ENCODE peak calls at places on chromosome 1, in ten cellular contexts. B, Q, S, C, J, V, T, E, N and D are unnamed samples.

GRCh38 chr1:112093372-112093694 is 103.9 kb upstream of the KCND3 start:
- DNase-seq in B (no peak), Q (no peak), S (no peak), C (no peak), J (no peak), V (no peak), T (no peak), E (no peak), N (no peak), D (no peak)

GRCh38 chr1:108512239-108513071 is 47.4 kb upstream of the EEIG2 start:
- DNase-seq in B (no peak), Q (no peak), S (no peak), C (no peak), J (peak), V (no peak), T (no peak), E (no peak), N (no peak), D (no peak)

GRCh38 chr1:12453400-12454343 is 164.3 kb downstream of the DHRS3 start:
- DNase-seq in B (no peak), Q (no peak), S (no peak), C (no peak), J (no peak), V (no peak), T (no peak), E (peak), N (no peak), D (no peak)

GRCh38 chr1:223248787-223249175 is 105.7 kb upstream of the TLR5 start:
- DNase-seq in B (no peak), Q (peak), S (no peak), C (no peak), J (no peak), V (no peak), T (no peak), E (no peak), N (no peak), D (no peak)

GRCh38 chr1:119613769-119614358 is 34.2 kb downstream of the ZNF697 start:
- DNase-seq in B (peak), Q (peak), S (peak), C (peak), J (peak), V (peak), T (peak), E (peak), N (peak), D (no peak)

GRCh38 chr1:99756598-99756997 is 9.8 kb downstream of the FRRS1 start:
- DNase-seq in B (no peak), Q (no peak), S (no peak), C (no peak), J (peak), V (no peak), T (no peak), E (no peak), N (no peak), D (no peak)

GRCh38 chr1:194004146-194004545 is 817.7 kb upstream of the B3GALT2 start:
- DNase-seq in B (no peak), Q (no peak), S (no peak), C (no peak), J (no peak), V (no peak), T (no peak), E (no peak), N (no peak), D (no peak)

GRCh38 chr1:11227106-11228077 is 35.0 kb downstream of the MTOR start:
- DNase-seq in B (no peak), Q (no peak), S (no peak), C (no peak), J (no peak), V (no peak), T (no peak), E (no peak), N (no peak), D (no peak)

GRCh38 chr1:60345621-60346020 is 272.1 kb upstream of the C1orf87 start:
- DNase-seq in B (no peak), Q (no peak), S (no peak), C (no peak), J (no peak), V (no peak), T (no peak), E (no peak), N (no peak), D (no peak)

DNA sequence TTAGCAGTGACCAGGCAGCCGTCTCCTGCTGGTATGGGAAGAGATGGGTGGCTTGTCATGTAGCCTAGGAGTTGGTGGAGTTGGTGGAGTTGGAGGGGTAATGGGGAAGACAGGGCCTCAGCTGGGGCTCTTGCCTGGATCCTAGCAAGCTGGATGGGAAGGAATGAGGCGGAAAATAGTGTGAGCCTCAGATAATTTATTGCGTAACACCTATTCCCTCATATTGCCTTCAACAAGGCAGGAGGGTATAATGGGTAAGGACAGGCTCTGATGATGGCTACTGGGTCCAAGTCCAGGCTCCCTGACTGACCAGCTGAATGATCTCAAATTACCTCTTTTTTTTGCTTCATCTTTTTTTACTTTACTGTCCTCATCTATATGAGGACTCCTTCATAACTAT is 12.6 kb downstream of the MAP7D1 start:
- DNase-seq in B (no peak), Q (no peak), S (no peak), C (no peak), J (no peak), V (no peak), T (no peak), E (no peak), N (no peak), D (no peak)
- H3K27ac ChIP-seq in B (no peak), Q (no peak), S (no peak), C (no peak), J (no peak), V (no peak), T (no peak), E (no peak), N (peak), D (no peak)

GRCh38 chr1:43009274-43009673 is 50.6 kb upstream of the SLC2A1 start:
- DNase-seq in B (no peak), Q (no peak), S (no peak), C (no peak), J (no peak), V (no peak), T (no peak), E (no peak), N (no peak), D (no peak)

GRCh38 chr1:43005460-43006351 is 47.0 kb upstream of the SLC2A1 start:
- DNase-seq in B (no peak), Q (no peak), S (no peak), C (peak), J (no peak), V (no peak), T (no peak), E (no peak), N (no peak), D (no peak)

GRCh38 chr1:43008425-43009108 is 49.9 kb upstream of the SLC2A1 start:
- DNase-seq in B (no peak), Q (no peak), S (no peak), C (no peak), J (peak), V (no peak), T (no peak), E (no peak), N (no peak), D (no peak)

GRCh38 chr1:43008106-43008424 is 49.4 kb upstream of the SLC2A1 start:
- DNase-seq in B (no peak), Q (no peak), S (no peak), C (no peak), J (no peak), V (no peak), T (no peak), E (no peak), N (no peak), D (no peak)

GRCh38 chr1:43007377-43008105 is 48.9 kb upstream of the SLC2A1 start:
- DNase-seq in B (no peak), Q (no peak), S (no peak), C (peak), J (no peak), V (no peak), T (no peak), E (peak), N (no peak), D (peak)
- H3K27ac ChIP-seq in B (no peak), Q (no peak), S (peak), C (no peak), J (no peak), V (no peak), T (no peak), E (peak), N (no peak), D (no peak)

DNA sequence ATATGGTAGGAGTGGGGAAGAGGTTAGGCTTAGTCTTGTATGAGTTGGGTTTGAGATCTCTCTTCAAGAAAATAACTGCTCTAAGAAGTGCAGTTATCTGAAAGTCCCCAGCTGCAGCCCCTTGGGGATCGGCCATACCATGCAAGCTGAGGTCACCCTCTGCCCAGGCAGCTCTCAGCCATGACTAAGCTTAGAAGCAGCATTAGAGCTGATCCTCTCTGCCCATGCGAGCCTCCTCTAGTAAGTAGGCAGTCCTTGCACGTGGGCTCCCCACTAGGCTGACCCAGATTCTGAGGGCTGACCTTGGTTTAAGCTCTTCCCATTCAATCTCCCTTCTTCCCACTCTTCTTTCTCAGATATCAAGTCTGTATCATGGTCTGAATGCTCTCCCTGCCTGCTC is 121.0 kb upstream of the UBE2U start:
- DNase-seq in B (no peak), Q (no peak), S (no peak), C (no peak), J (peak), V (no peak), T (no peak), E (no peak), N (peak), D (no peak)
- H3K27ac ChIP-seq in B (no peak), Q (no peak), S (no peak), C (no peak), J (no peak), V (no peak), T (no peak), E (no peak), N (no peak), D (no peak)

GRCh38 chr1:18828224-18828623 is 31.2 kb downstream of the TAS1R2 start:
- DNase-seq in B (no peak), Q (no peak), S (no peak), C (no peak), J (no peak), V (no peak), T (no peak), E (no peak), N (no peak), D (no peak)

GRCh38 chr1:18829671-18830070 is 29.8 kb downstream of the TAS1R2 start:
- DNase-seq in B (no peak), Q (no peak), S (no peak), C (no peak), J (no peak), V (no peak), T (no peak), E (no peak), N (no peak), D (no peak)

GRCh38 chr1:18831656-18832055 is 27.8 kb downstream of the TAS1R2 start:
- DNase-seq in B (no peak), Q (no peak), S (no peak), C (no peak), J (no peak), V (no peak), T (no peak), E (no peak), N (no peak), D (no peak)

GRCh38 chr1:18830596-18830995 is 28.9 kb downstream of the TAS1R2 start:
- DNase-seq in B (no peak), Q (no peak), S (no peak), C (no peak), J (no peak), V (no peak), T (no peak), E (no peak), N (no peak), D (no peak)
- H3K27ac ChIP-seq in B (no peak), Q (no peak), S (no peak), C (no peak), J (no peak), V (no peak), T (no peak), E (no peak), N (no peak), D (no peak)